ENCODE peak calls at places on chromosomes 3 and 15, in five cellular contexts. I, T, U, F and P are unnamed samples.
A peak's percentile ranks its signal among the peaks of the same experiment; 100 is the strongest.

GRCh38 chr3:156463123-156463522 is 91.8 kb downstream of the SSR3 start:
- DNase-seq in I (no peak), T (no peak), U (no peak), F (no peak), P (no peak)

GRCh38 chr3:127803619-127804018 is 18.7 kb downstream of the MGLL start:
- DNase-seq in I (no peak), T (peak; percentile 96), U (no peak), F (no peak), P (no peak)

GRCh38 chr15:63232943-63233342 is 43.5 kb downstream of the RAB8B start:
- DNase-seq in I (no peak), T (no peak), U (no peak), F (no peak), P (no peak)

GRCh38 chr15:65857718-65858402 is 11.4 kb upstream of the RAB11A start:
- DNase-seq in I (no peak), T (no peak), U (no peak), F (no peak), P (no peak)

GRCh38 chr3:190526787-190527767 is 13.2 kb downstream of the IL1RAP start:
- DNase-seq in I (no peak), T (no peak), U (no peak), F (no peak), P (no peak)

GRCh38 chr3:195247863-195248189 is 23.1 kb downstream of the XXYLT1 start:
- DNase-seq in I (no peak), T (no peak), U (no peak), F (no peak), P (no peak)

GRCh38 chr3:117842086-117842485 is 1132.5 kb downstream of the TUSC7 start:
- DNase-seq in I (no peak), T (no peak), U (no peak), F (no peak), P (no peak)

GRCh38 chr15:40125950-40126349 is 17.3 kb upstream of the BMF start:
- DNase-seq in I (no peak), T (no peak), U (no peak), F (no peak), P (no peak)

GRCh38 chr3:101913173-101913572 is 63.9 kb downstream of the NFKBIZ start:
- DNase-seq in I (no peak), T (no peak), U (no peak), F (no peak), P (no peak)

GRCh38 chr3:107128942-107129341 is 248.3 kb upstream of the CCDC54 start:
- DNase-seq in I (no peak), T (no peak), U (no peak), F (no peak), P (no peak)

GRCh38 chr3:27939940-27940339 is 217.8 kb upstream of the EOMES start:
- DNase-seq in I (no peak), T (peak; percentile 60), U (no peak), F (no peak), P (no peak)

GRCh38 chr3:32126305-32127015 is 20.0 kb downstream of the GPD1L start:
- DNase-seq in I (no peak), T (no peak), U (no peak), F (no peak), P (no peak)

GRCh38 chr3:151146731-151147091 is 56.3 kb downstream of the GPR171 start:
- DNase-seq in I (no peak), T (peak; percentile 16), U (no peak), F (peak; percentile 15), P (no peak)

GRCh38 chr3:141877911-141878310 is 1.5 kb downstream of the ATP1B3 start:
- DNase-seq in I (no peak), T (peak; percentile 29), U (no peak), F (no peak), P (no peak)

GRCh38 chr3:120274739-120275167 is 10.3 kb downstream of the GPR156 start:
- DNase-seq in I (no peak), T (no peak), U (no peak), F (no peak), P (no peak)